ENCODE peak calls at places on chromosomes 13 and 19, in six cellular contexts. O, D, Y, X, J and C are unnamed samples.

GRCh38 chr13:36297259-36297599 is 385 bp downstream of the CCDC169 start:
- DNase-seq in O (no peak), D (no peak), Y (no peak), X (no peak), J (no peak), C (no peak)

GRCh38 chr13:36244073-36244472 is 29.7 kb upstream of the SOHLH2 start:
- DNase-seq in O (no peak), D (no peak), Y (no peak), X (no peak), J (no peak), C (no peak)

GRCh38 chr13:98664047-98664446 is 87.1 kb upstream of the STK24 start:
- DNase-seq in O (no peak), D (no peak), Y (no peak), X (no peak), J (no peak), C (no peak)

GRCh38 chr13:93559718-93560117 is 333.1 kb downstream of the GPC6 start:
- DNase-seq in O (no peak), D (no peak), Y (no peak), X (no peak), J (no peak), C (no peak)

GRCh38 chr19:3249408-3249807 is 24.9 kb downstream of the CELF5 start:
- DNase-seq in O (no peak), D (no peak), Y (no peak), X (no peak), J (no peak), C (no peak)

GRCh38 chr13:30142502-30143211 is 164.7 kb downstream of the KATNAL1 start:
- DNase-seq in O (no peak), D (no peak), Y (no peak), X (peak; percentile 64), J (no peak), C (no peak)

GRCh38 chr13:112629161-112629560 is 41.2 kb upstream of the TUBGCP3 start:
- DNase-seq in O (no peak), D (no peak), Y (no peak), X (no peak), J (no peak), C (no peak)

GRCh38 chr13:95115525-95115924 is 185.7 kb downstream of the ABCC4 start:
- DNase-seq in O (no peak), D (no peak), Y (no peak), X (no peak), J (no peak), C (no peak)

GRCh38 chr19:32936065-32936464 is 35.7 kb downstream of the CEP89 start:
- DNase-seq in O (no peak), D (no peak), Y (no peak), X (no peak), J (no peak), C (no peak)

GRCh38 chr13:30647824-30648521 is 30.3 kb downstream of the USPL1 start:
- DNase-seq in O (no peak), D (no peak), Y (no peak), X (no peak), J (no peak), C (no peak)

GRCh38 chr19:41366089-41366488 is 2.1 kb upstream of the B9D2 start:
- DNase-seq in O (no peak), D (no peak), Y (no peak), X (no peak), J (no peak), C (no peak)

GRCh38 chr19:41362143-41362847 is 1.7 kb downstream of the B9D2 start:
- DNase-seq in O (no peak), D (no peak), Y (no peak), X (no peak), J (no peak), C (no peak)

GRCh38 chr19:41364546-41365391 is 820 bp upstream of the B9D2 start:
- DNase-seq in O (no peak), D (no peak), Y (no peak), X (no peak), J (no peak), C (peak; percentile 33)

GRCh38 chr19:41363753-41364545 is at the start of gene B9D2:
- DNase-seq in O (peak; percentile 99), D (peak; percentile 92), Y (peak; percentile 99), X (peak; percentile 98), J (peak; percentile 99), C (peak; percentile 99)

GRCh38 chr19:41363371-41363752 is 587 bp downstream of the B9D2 start:
- DNase-seq in O (no peak), D (no peak), Y (no peak), X (no peak), J (no peak), C (peak; percentile 46)
- H3K4me3 ChIP-seq in O (peak overlapping the region; percentile 65), D (peak overlapping the region; percentile 93), Y (peak overlapping the region; percentile 70), X (peak overlapping the region; percentile 80), J (peak overlapping the region; percentile 72), C (no peak overlapping the region)

GRCh38 chr19:36963262-36963661 is 47.1 kb downstream of the ZNF568 start:
- DNase-seq in O (no peak), D (no peak), Y (no peak), X (no peak), J (no peak), C (no peak)

DNA sequence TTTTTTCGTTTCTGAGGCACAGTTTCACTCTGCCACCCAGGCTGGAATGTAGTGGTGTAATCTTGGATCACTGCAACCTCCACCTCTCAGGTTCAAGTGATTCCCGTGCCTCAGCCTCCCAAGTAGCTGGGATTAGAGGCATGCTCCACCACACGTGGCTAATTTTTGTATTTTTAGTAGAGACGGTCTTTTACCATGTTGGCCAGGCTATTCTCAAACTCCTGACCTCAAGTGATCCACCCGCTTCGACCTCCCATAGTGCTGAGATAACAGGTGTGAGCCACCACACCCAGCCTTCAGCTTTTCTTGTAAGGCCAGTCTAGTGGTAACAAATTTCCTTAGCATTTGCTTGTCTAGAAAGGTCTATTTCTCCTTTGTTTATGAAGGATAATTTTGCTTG is 46.2 kb downstream of the ZNF568 start:
- DNase-seq in O (no peak), D (no peak), Y (no peak), X (no peak), J (no peak), C (no peak)
- H3K9me3 ChIP-seq in O (no peaks in the 10 kb centered on the region), D (peaks cover 29% of the 10 kb centered on the region), Y (peaks cover 4% of the 10 kb centered on the region), X (peaks cover 55% of the 10 kb centered on the region), J (peaks cover 17% of the 10 kb centered on the region), C (peaks cover 83% of the 10 kb centered on the region)

DNA sequence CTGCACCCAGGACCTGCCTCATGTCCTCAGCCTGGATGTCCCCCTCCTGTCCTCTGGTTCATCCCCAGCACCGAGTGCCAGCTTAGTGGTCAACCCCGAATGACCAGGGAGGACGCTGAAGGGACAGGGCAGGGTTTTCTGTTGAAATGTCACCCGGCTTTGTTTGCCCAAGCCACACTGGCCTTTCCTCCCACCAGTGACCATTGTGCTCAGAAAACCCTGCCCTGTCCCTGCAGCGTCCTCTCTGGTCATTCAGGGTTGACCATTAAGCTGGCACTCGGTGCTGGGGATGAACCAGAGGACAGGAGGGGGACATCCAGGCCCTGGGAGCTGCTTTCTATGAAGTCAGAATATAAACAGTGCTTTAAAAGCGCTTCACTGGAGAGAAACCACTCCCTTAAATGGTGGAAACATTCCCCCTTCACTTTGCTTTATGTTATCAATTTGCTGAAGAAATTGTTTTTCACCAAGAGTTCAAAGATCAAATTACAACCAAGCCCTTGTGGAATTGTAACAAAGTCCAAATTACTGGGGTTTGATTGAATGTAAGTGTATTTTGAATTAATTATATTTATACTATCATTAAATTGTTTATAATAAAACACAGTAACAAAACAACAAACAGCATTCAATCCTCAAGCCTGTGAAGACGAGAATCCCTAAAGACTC is 21.4 kb downstream of the CARS2 start:
- DNase-seq in O (no peak), D (no peak), Y (no peak), X (no peak), J (no peak), C (no peak)
- H3K36me3 ChIP-seq in O (peaks cover 26% of the 10 kb centered on the region), D (peaks cover 49% of the 10 kb centered on the region), Y (peaks cover 15% of the 10 kb centered on the region), X (peaks cover 10% of the 10 kb centered on the region), J (peaks cover 85% of the 10 kb centered on the region), C (no peaks in the 10 kb centered on the region)

GRCh38 chr19:49347835-49348234 is 12.6 kb downstream of the CD37 start:
- DNase-seq in O (no peak), D (no peak), Y (no peak), X (no peak), J (no peak), C (no peak)
- H3K4me3 ChIP-seq in O (no peak overlapping the region), D (no peak overlapping the region), Y (no peak overlapping the region), X (no peak overlapping the region), J (no peak overlapping the region), C (no peak overlapping the region)

GRCh38 chr19:9156304-9156703 is 16.1 kb downstream of the ZNF317 start:
- DNase-seq in O (no peak), D (no peak), Y (no peak), X (no peak), J (no peak), C (no peak)

GRCh38 chr19:9155591-9155990 is 15.4 kb downstream of the ZNF317 start:
- DNase-seq in O (no peak), D (no peak), Y (no peak), X (no peak), J (no peak), C (no peak)

GRCh38 chr19:9161427-9161826 is 17.4 kb upstream of the OR7D2 start:
- DNase-seq in O (no peak), D (no peak), Y (no peak), X (no peak), J (no peak), C (no peak)

GRCh38 chr19:9165256-9165655 is 13.5 kb upstream of the OR7D2 start:
- DNase-seq in O (no peak), D (no peak), Y (no peak), X (no peak), J (no peak), C (no peak)

GRCh38 chr19:9159891-9160290 is 18.9 kb upstream of the OR7D2 start:
- DNase-seq in O (no peak), D (no peak), Y (no peak), X (no peak), J (no peak), C (no peak)
- H3K9me3 ChIP-seq in O (no peaks in the 10 kb centered on the region), D (peaks cover 25% of the 10 kb centered on the region), Y (no peaks in the 10 kb centered on the region), X (peaks cover 32% of the 10 kb centered on the region), J (peaks cover 6% of the 10 kb centered on the region), C (peaks cover 34% of the 10 kb centered on the region)